ENCODE peak calls at places on chromosome 2, in four cellular contexts. One of them, this sample, is unnamed.

GRCh38 chr2:232833830-232834229 is 36.2 kb upstream of the SNORC start:
- DNase-seq in right lobe of liver: no peak
- DNase-seq in transverse colon: no peak
- DNase-seq in thyroid gland: no peak
- DNase-seq in this sample: no peak

GRCh38 chr2:210092791-210093190 is 78.4 kb downstream of the KANSL1L start:
- DNase-seq in transverse colon: no peak
- DNase-seq in thyroid gland: no peak
- DNase-seq in right lobe of liver: no peak
- DNase-seq in this sample: no peak

GRCh38 chr2:144217853-144218633 is 301.9 kb downstream of the ZEB2 start:
- DNase-seq in transverse colon: no peak
- DNase-seq in thyroid gland: no peak
- DNase-seq in right lobe of liver: no peak
- DNase-seq in this sample: no peak

GRCh38 chr2:149692837-149693518 is 105.4 kb upstream of the MMADHC start:
- DNase-seq in thyroid gland: no peak
- DNase-seq in right lobe of liver: no peak
- DNase-seq in transverse colon: no peak
- DNase-seq in this sample: no peak

GRCh38 chr2:60329225-60329624 is 224.2 kb downstream of the BCL11A start:
- DNase-seq in transverse colon: no peak
- DNase-seq in right lobe of liver: no peak
- DNase-seq in thyroid gland: no peak
- DNase-seq in this sample: no peak

GRCh38 chr2:56127013-56127772 is 56.6 kb upstream of the CCDC85A start:
- DNase-seq in transverse colon: no peak
- DNase-seq in thyroid gland: no peak
- DNase-seq in right lobe of liver: no peak
- DNase-seq in this sample: no peak

GRCh38 chr2:36458106-36458505 is 102.5 kb downstream of the CRIM1 start:
- DNase-seq in transverse colon: no peak
- DNase-seq in thyroid gland: no peak
- DNase-seq in right lobe of liver: no peak
- DNase-seq in this sample: no peak

GRCh38 chr2:208948073-208948472 is 475.8 kb upstream of the MAP2 start:
- DNase-seq in transverse colon: no peak
- DNase-seq in thyroid gland: no peak
- DNase-seq in right lobe of liver: no peak
- DNase-seq in this sample: no peak

GRCh38 chr2:46955764-46956163 is 40.2 kb upstream of the MCFD2 start:
- DNase-seq in right lobe of liver: peak; percentile 93
- DNase-seq in transverse colon: no peak
- DNase-seq in thyroid gland: no peak
- DNase-seq in this sample: peak; percentile 66

GRCh38 chr2:96245609-96246390 is 20.0 kb downstream of the TMEM127 start:
- DNase-seq in transverse colon: no peak
- DNase-seq in thyroid gland: peak; percentile 29
- DNase-seq in right lobe of liver: no peak
- DNase-seq in this sample: no peak

GRCh38 chr2:235098273-235098672 is 146.5 kb downstream of the SH3BP4 start:
- DNase-seq in right lobe of liver: no peak
- DNase-seq in transverse colon: no peak
- DNase-seq in thyroid gland: no peak
- DNase-seq in this sample: no peak

GRCh38 chr2:64854773-64855237 is 134.4 kb upstream of the SLC1A4 start:
- DNase-seq in thyroid gland: no peak
- DNase-seq in right lobe of liver: no peak
- DNase-seq in transverse colon: no peak
- DNase-seq in this sample: peak; percentile 60

GRCh38 chr2:35298493-35298892 is 1057.1 kb upstream of the CRIM1 start:
- DNase-seq in thyroid gland: peak; percentile 78
- DNase-seq in right lobe of liver: no peak
- DNase-seq in transverse colon: no peak
- DNase-seq in this sample: peak; percentile 16

GRCh38 chr2:33681333-33681732 is 82.2 kb upstream of the FAM98A start:
- DNase-seq in right lobe of liver: no peak
- DNase-seq in transverse colon: no peak
- DNase-seq in thyroid gland: no peak
- DNase-seq in this sample: no peak

GRCh38 chr2:46796843-46797625 is 118.6 kb downstream of the MCFD2 start:
- DNase-seq in right lobe of liver: no peak
- DNase-seq in thyroid gland: no peak
- DNase-seq in transverse colon: no peak
- DNase-seq in this sample: no peak

GRCh38 chr2:46653539-46653938 is 174.2 kb downstream of the TMEM247 start:
- DNase-seq in transverse colon: no peak
- DNase-seq in right lobe of liver: no peak
- DNase-seq in thyroid gland: no peak
- DNase-seq in this sample: no peak

GRCh38 chr2:3377279-3377611 is 373 bp downstream of the EIPR1 start:
- DNase-seq in right lobe of liver: no peak
- DNase-seq in thyroid gland: no peak
- DNase-seq in transverse colon: no peak
- DNase-seq in this sample: peak; percentile 34

GRCh38 chr2:54871457-54872103 is 148.1 kb downstream of the EML6 start:
- DNase-seq in right lobe of liver: no peak
- DNase-seq in thyroid gland: no peak
- DNase-seq in transverse colon: no peak
- DNase-seq in this sample: no peak

GRCh38 chr2:111173338-111173737 is 52.6 kb downstream of the BCL2L11 start:
- DNase-seq in transverse colon: no peak
- DNase-seq in right lobe of liver: no peak
- DNase-seq in thyroid gland: no peak
- DNase-seq in this sample: no peak

GRCh38 chr2:50953021-50953420 is 78.9 kb downstream of the NRXN1 start:
- DNase-seq in thyroid gland: no peak
- DNase-seq in transverse colon: no peak
- DNase-seq in right lobe of liver: no peak
- DNase-seq in this sample: no peak

GRCh38 chr2:144201868-144202468 is 318.0 kb downstream of the ZEB2 start:
- DNase-seq in thyroid gland: no peak
- DNase-seq in right lobe of liver: no peak
- DNase-seq in transverse colon: no peak
- DNase-seq in this sample: no peak

GRCh38 chr2:41928593-41928992 is 119.2 kb upstream of the PKDCC start:
- DNase-seq in right lobe of liver: no peak
- DNase-seq in thyroid gland: no peak
- DNase-seq in transverse colon: no peak
- DNase-seq in this sample: no peak

GRCh38 chr2:47551800-47552525 is 149.0 kb downstream of the MSH2 start:
- DNase-seq in right lobe of liver: no peak
- DNase-seq in thyroid gland: no peak
- DNase-seq in transverse colon: no peak
- DNase-seq in this sample: no peak

GRCh38 chr2:160494243-160494642 is 636 bp upstream of the RBMS1 start:
- DNase-seq in right lobe of liver: no peak
- DNase-seq in thyroid gland: peak; percentile 9
- DNase-seq in transverse colon: no peak
- DNase-seq in this sample: no peak

GRCh38 chr2:10242451-10242850 is 60.3 kb upstream of the HPCAL1 start:
- DNase-seq in right lobe of liver: peak; percentile 31
- DNase-seq in transverse colon: no peak
- DNase-seq in thyroid gland: no peak
- DNase-seq in this sample: no peak

GRCh38 chr2:20015482-20016083 is 3.1 kb upstream of the MATN3 start:
- DNase-seq in thyroid gland: no peak
- DNase-seq in right lobe of liver: no peak
- DNase-seq in transverse colon: no peak
- DNase-seq in this sample: no peak

GRCh38 chr2:123720760-123721159 is 304.3 kb upstream of the CNTNAP5 start:
- DNase-seq in thyroid gland: no peak
- DNase-seq in right lobe of liver: no peak
- DNase-seq in transverse colon: no peak
- DNase-seq in this sample: no peak

GRCh38 chr2:11680181-11680900 is 10.3 kb upstream of the NTSR2 start:
- DNase-seq in transverse colon: no peak
- DNase-seq in right lobe of liver: no peak
- DNase-seq in thyroid gland: no peak
- DNase-seq in this sample: peak; percentile 83

GRCh38 chr2:100397976-100398375 is 19.5 kb downstream of the CHST10 start:
- DNase-seq in transverse colon: no peak
- DNase-seq in thyroid gland: no peak
- DNase-seq in right lobe of liver: no peak
- DNase-seq in this sample: no peak
- TF ChIP-seq CTCF in transverse colon: no peak
- TF ChIP-seq CTCF in thyroid gland: no peak
- TF ChIP-seq CTCF in right lobe of liver: no peak
- TF ChIP-seq CTCF in this sample: no peak

GRCh38 chr2:127175821-127176354 is 44.2 kb downstream of the CYP27C1 start:
- DNase-seq in thyroid gland: no peak
- DNase-seq in right lobe of liver: no peak
- DNase-seq in transverse colon: peak; percentile 22
- DNase-seq in this sample: no peak

GRCh38 chr2:127175406-127175805 is 44.7 kb downstream of the CYP27C1 start:
- DNase-seq in thyroid gland: no peak
- DNase-seq in transverse colon: peak; percentile 37
- DNase-seq in right lobe of liver: no peak
- DNase-seq in this sample: peak; percentile 58

GRCh38 chr2:127177617-127178278 is 42.4 kb downstream of the CYP27C1 start:
- DNase-seq in transverse colon: no peak
- DNase-seq in thyroid gland: no peak
- DNase-seq in right lobe of liver: peak; percentile 20
- DNase-seq in this sample: no peak

GRCh38 chr2:127174977-127175376 is 45.1 kb downstream of the CYP27C1 start:
- DNase-seq in thyroid gland: peak; percentile 36
- DNase-seq in right lobe of liver: no peak
- DNase-seq in transverse colon: peak; percentile 51
- DNase-seq in this sample: no peak

DNA sequence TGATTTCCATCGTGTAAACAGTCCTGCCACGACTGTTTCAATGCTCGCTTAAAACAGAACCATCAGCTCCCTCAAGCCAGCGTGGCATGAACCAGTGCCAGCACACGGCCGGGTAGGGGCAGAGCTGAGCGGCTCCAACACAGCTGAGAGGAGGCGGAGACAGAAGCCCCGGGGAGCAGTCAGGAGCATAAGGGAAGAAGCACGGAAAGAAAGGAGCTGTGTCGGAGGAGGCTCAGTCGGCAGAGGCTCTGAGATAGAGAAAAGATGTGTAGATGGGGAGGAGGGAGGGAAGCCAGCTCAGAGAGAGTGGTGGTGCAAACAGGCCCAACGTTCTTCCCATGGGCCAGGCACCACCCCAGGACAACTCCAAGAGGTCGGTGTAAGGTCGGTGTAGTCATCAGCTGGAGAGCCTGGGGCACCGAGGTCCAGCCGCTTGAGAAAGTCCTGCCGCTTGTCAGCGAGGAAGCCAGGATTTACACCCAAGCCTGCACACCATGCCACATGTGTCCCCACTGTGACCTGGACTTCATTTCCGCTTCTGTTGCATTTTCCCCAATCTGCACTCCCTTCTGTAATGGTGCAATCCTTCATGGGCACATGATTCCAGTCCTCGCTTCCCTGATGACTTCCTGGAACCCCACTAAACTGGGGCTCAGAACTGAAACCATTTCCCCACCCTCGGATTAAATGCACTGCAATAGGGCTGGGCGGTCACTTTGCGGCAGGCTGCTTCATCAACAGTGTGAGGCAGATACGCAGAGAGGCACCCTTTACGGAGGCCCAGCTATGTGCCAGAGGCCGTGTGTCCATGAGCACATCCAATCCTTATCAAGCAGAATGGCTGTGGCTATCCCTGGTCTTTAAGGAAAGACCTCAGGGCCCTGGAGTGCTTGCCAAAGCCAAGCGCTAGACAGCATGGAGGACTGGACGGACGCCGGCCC is 43.5 kb downstream of the CYP27C1 start:
- DNase-seq in thyroid gland: peak; percentile 64
- DNase-seq in transverse colon: peak; percentile 23
- DNase-seq in right lobe of liver: no peak
- DNase-seq in this sample: peak; percentile 29
- TF ChIP-seq POLR2A in thyroid gland: no peak
- TF ChIP-seq POLR2A in transverse colon: no peak
- TF ChIP-seq POLR2A in right lobe of liver: no peak
- TF ChIP-seq POLR2A in this sample: no peak

DNA sequence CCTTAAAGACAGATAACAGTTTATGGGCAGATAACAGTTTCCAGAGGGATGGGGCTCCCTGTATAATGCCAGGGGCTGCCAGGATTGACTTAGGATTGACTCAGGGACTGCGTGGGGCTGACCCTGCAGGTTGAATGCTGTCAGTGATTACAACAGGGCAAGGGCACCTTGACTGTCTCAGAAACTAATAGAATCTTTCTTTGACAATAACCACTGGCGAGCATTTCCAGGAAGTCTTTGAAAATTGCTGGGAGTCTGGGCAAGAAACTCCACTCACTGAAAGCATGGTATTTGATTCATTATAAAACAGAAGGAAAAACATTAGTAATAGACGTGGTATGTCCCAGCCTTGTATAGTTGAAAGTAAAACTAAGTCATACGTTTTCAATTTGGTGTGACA is 101.0 kb downstream of the GPD2 start:
- DNase-seq in right lobe of liver: no peak
- DNase-seq in thyroid gland: no peak
- DNase-seq in transverse colon: no peak
- DNase-seq in this sample: no peak
- H3K4me3 ChIP-seq in right lobe of liver: no peak overlapping the region
- H3K4me3 ChIP-seq in thyroid gland: no peak overlapping the region
- H3K4me3 ChIP-seq in transverse colon: no peak overlapping the region
- H3K4me3 ChIP-seq in this sample: no peak overlapping the region

GRCh38 chr2:43169987-43170732 is 56.2 kb downstream of the ZFP36L2 start:
- DNase-seq in thyroid gland: no peak
- DNase-seq in right lobe of liver: no peak
- DNase-seq in transverse colon: peak; percentile 85
- DNase-seq in this sample: no peak

GRCh38 chr2:43170733-43171101 is 55.7 kb downstream of the ZFP36L2 start:
- DNase-seq in thyroid gland: no peak
- DNase-seq in transverse colon: peak; percentile 25
- DNase-seq in right lobe of liver: no peak
- DNase-seq in this sample: no peak

GRCh38 chr2:43171789-43172188 is 54.6 kb downstream of the ZFP36L2 start:
- DNase-seq in right lobe of liver: no peak
- DNase-seq in transverse colon: peak; percentile 61
- DNase-seq in thyroid gland: peak; percentile 60
- DNase-seq in this sample: peak; percentile 56

GRCh38 chr2:43168016-43168369 is 58.4 kb downstream of the ZFP36L2 start:
- DNase-seq in thyroid gland: no peak
- DNase-seq in transverse colon: no peak
- DNase-seq in right lobe of liver: no peak
- DNase-seq in this sample: no peak

GRCh38 chr2:43169091-43169936 is 57.1 kb downstream of the ZFP36L2 start:
- DNase-seq in transverse colon: peak; percentile 91
- DNase-seq in thyroid gland: peak; percentile 51
- DNase-seq in right lobe of liver: no peak
- DNase-seq in this sample: no peak
- TF ChIP-seq CTCF in transverse colon: no peak
- TF ChIP-seq CTCF in thyroid gland: no peak
- TF ChIP-seq CTCF in right lobe of liver: no peak
- TF ChIP-seq CTCF in this sample: no peak